ENCODE peak calls at places on chromosomes 11 and 22, in six cellular contexts. B is cardiac muscle cell; E is GM23338; F is activated CD8-positive, alpha-beta memory T cell treated with anti-CD3 and anti-CD28 coated beads for 4 hours; S is activated T-cell treated with anti-CD3 and anti-CD28 coated beads for 48 hours; M is NCI-H1105 treated with DMSO at 0.1 percent for 48 hours. U is an unnamed sample.

GRCh38 chr11:9069861-9070470 is 21.4 kb downstream of the SCUBE2 start:
- DNase-seq in M (no peak), S (no peak), E (no peak), F (no peak), B (no peak), U (no peak)

GRCh38 chr22:36397081-36397766 is 9.5 kb upstream of the MYH9 start:
- DNase-seq in E (peak; percentile 44), S (no peak), B (peak; percentile 81), M (no peak), F (no peak), U (no peak)

GRCh38 chr11:2375341-2375853 is 1.7 kb upstream of the CD81 start:
- DNase-seq in B (no peak), F (no peak), E (no peak), M (no peak), S (no peak), U (no peak)

GRCh38 chr11:36945384-36945783 is 347.3 kb upstream of the RAG2 start:
- DNase-seq in E (no peak), F (no peak), B (peak; percentile 14), S (no peak), M (no peak), U (no peak)

GRCh38 chr11:59574932-59575904 is 40.4 kb downstream of the OSBP start:
- DNase-seq in E (no peak), M (no peak), S (no peak), F (no peak), B (no peak), U (no peak)

GRCh38 chr11:126817096-126817495 is 183.5 kb downstream of the KIRREL3 start:
- DNase-seq in S (no peak), M (no peak), F (no peak), E (no peak), B (no peak), U (no peak)

GRCh38 chr11:118194835-118195627 is 18.6 kb upstream of the SCN2B start:
- DNase-seq in E (no peak), S (no peak), M (peak; percentile 82), B (peak; percentile 84), F (no peak), U (no peak)

GRCh38 chr11:65225284-65226102 is 36.3 kb upstream of the POLA2 start:
- DNase-seq in S (peak; percentile 44), M (no peak), E (peak; percentile 88), F (peak; percentile 30), B (peak; percentile 74), U (peak; percentile 29)

GRCh38 chr11:85945788-85946187 is 90.6 kb downstream of the CCDC83 start:
- DNase-seq in B (peak; percentile 22), F (no peak), S (no peak), E (no peak), M (no peak), U (no peak)